ENCODE peak calls at places on chromosomes 12 and 14, in seven cellular contexts. One of them, this sample, is unnamed.

GRCh38 chr14:37428954-37429353 is 166.1 kb downstream of the FOXA1 start:
- DNase-seq in MM.1S: no peak
- DNase-seq in ascending aorta: no peak
- DNase-seq in fibroblast of villous mesenchyme: no peak
- DNase-seq in fibroblast of mammary gland: no peak
- DNase-seq in mucosa of descending colon: no peak
- DNase-seq in K562: no peak
- DNase-seq in this sample: no peak

GRCh38 chr12:82682326-82682725 is 4.4 kb upstream of the TMTC2 start:
- DNase-seq in fibroblast of villous mesenchyme: no peak
- DNase-seq in mucosa of descending colon: no peak
- DNase-seq in MM.1S: no peak
- DNase-seq in K562: no peak
- DNase-seq in fibroblast of mammary gland: no peak
- DNase-seq in ascending aorta: no peak
- DNase-seq in this sample: no peak

GRCh38 chr12:102879144-102879763 is 37.8 kb downstream of the PAH start:
- DNase-seq in fibroblast of villous mesenchyme: peak; percentile 28
- DNase-seq in ascending aorta: no peak
- DNase-seq in mucosa of descending colon: peak; percentile 13
- DNase-seq in K562: peak; percentile 17
- DNase-seq in MM.1S: peak; percentile 84
- DNase-seq in fibroblast of mammary gland: peak; percentile 60
- DNase-seq in this sample: peak; percentile 30

GRCh38 chr14:36672095-36672494 is 10.4 kb downstream of the PAX9 start:
- DNase-seq in ascending aorta: no peak
- DNase-seq in fibroblast of mammary gland: no peak
- DNase-seq in fibroblast of villous mesenchyme: no peak
- DNase-seq in MM.1S: no peak
- DNase-seq in mucosa of descending colon: no peak
- DNase-seq in K562: no peak
- DNase-seq in this sample: no peak

GRCh38 chr12:31728289-31728916 is 418 bp downstream of the AMN1 start:
- DNase-seq in ascending aorta: no peak
- DNase-seq in fibroblast of villous mesenchyme: peak; percentile 28
- DNase-seq in fibroblast of mammary gland: peak; percentile 29
- DNase-seq in mucosa of descending colon: peak; percentile 73
- DNase-seq in K562: peak; percentile 53
- DNase-seq in MM.1S: no peak
- DNase-seq in this sample: no peak

GRCh38 chr12:92556141-92556540 is 146.6 kb upstream of the PLEKHG7 start:
- DNase-seq in MM.1S: peak; percentile 89
- DNase-seq in mucosa of descending colon: no peak
- DNase-seq in fibroblast of mammary gland: no peak
- DNase-seq in K562: no peak
- DNase-seq in ascending aorta: no peak
- DNase-seq in fibroblast of villous mesenchyme: no peak
- DNase-seq in this sample: no peak

GRCh38 chr12:115697341-115697740 is 580.2 kb downstream of the MED13L start:
- DNase-seq in mucosa of descending colon: no peak
- DNase-seq in fibroblast of mammary gland: no peak
- DNase-seq in ascending aorta: no peak
- DNase-seq in MM.1S: no peak
- DNase-seq in fibroblast of villous mesenchyme: no peak
- DNase-seq in K562: no peak
- DNase-seq in this sample: no peak

GRCh38 chr12:94586589-94587259 is 63.6 kb downstream of the TMCC3 start:
- DNase-seq in K562: no peak
- DNase-seq in mucosa of descending colon: peak; percentile 62
- DNase-seq in fibroblast of mammary gland: peak; percentile 29
- DNase-seq in ascending aorta: no peak
- DNase-seq in MM.1S: no peak
- DNase-seq in fibroblast of villous mesenchyme: no peak
- DNase-seq in this sample: no peak

GRCh38 chr12:44774815-44775411 is 101.2 kb downstream of the NELL2 start:
- DNase-seq in ascending aorta: no peak
- DNase-seq in fibroblast of mammary gland: peak; percentile 18
- DNase-seq in K562: peak; percentile 45
- DNase-seq in fibroblast of villous mesenchyme: no peak
- DNase-seq in mucosa of descending colon: peak; percentile 72
- DNase-seq in MM.1S: no peak
- DNase-seq in this sample: no peak

GRCh38 chr12:50955288-50955687 is 2.9 kb downstream of the HIGD1C start:
- DNase-seq in ascending aorta: no peak
- DNase-seq in fibroblast of villous mesenchyme: no peak
- DNase-seq in fibroblast of mammary gland: no peak
- DNase-seq in mucosa of descending colon: no peak
- DNase-seq in K562: no peak
- DNase-seq in MM.1S: no peak
- DNase-seq in this sample: no peak

GRCh38 chr12:30880061-30880460 is 46.5 kb upstream of the TSPAN11 start:
- DNase-seq in K562: no peak
- DNase-seq in MM.1S: no peak
- DNase-seq in mucosa of descending colon: no peak
- DNase-seq in fibroblast of villous mesenchyme: no peak
- DNase-seq in fibroblast of mammary gland: no peak
- DNase-seq in ascending aorta: no peak
- DNase-seq in this sample: no peak

GRCh38 chr12:82650627-82651337 is 35.9 kb upstream of the TMTC2 start:
- DNase-seq in mucosa of descending colon: peak; percentile 98
- DNase-seq in fibroblast of mammary gland: peak; percentile 51
- DNase-seq in MM.1S: peak; percentile 75
- DNase-seq in K562: no peak
- DNase-seq in fibroblast of villous mesenchyme: no peak
- DNase-seq in ascending aorta: no peak
- DNase-seq in this sample: peak; percentile 30

GRCh38 chr14:59037086-59037485 is 151.4 kb upstream of the DAAM1 start:
- DNase-seq in MM.1S: no peak
- DNase-seq in fibroblast of villous mesenchyme: no peak
- DNase-seq in ascending aorta: no peak
- DNase-seq in fibroblast of mammary gland: peak; percentile 5
- DNase-seq in mucosa of descending colon: no peak
- DNase-seq in K562: no peak
- DNase-seq in this sample: no peak

GRCh38 chr12:103205906-103206305 is 248.4 kb downstream of the ASCL1 start:
- DNase-seq in fibroblast of villous mesenchyme: no peak
- DNase-seq in MM.1S: no peak
- DNase-seq in ascending aorta: no peak
- DNase-seq in mucosa of descending colon: no peak
- DNase-seq in K562: no peak
- DNase-seq in fibroblast of mammary gland: no peak
- DNase-seq in this sample: no peak

GRCh38 chr12:120093592-120094355 is 22.8 kb downstream of the RAB35 start:
- DNase-seq in fibroblast of villous mesenchyme: peak; percentile 11
- DNase-seq in MM.1S: no peak
- DNase-seq in K562: peak; percentile 52
- DNase-seq in fibroblast of mammary gland: no peak
- DNase-seq in mucosa of descending colon: no peak
- DNase-seq in ascending aorta: no peak
- DNase-seq in this sample: no peak

GRCh38 chr12:6957151-6957701 is 6.1 kb downstream of the PTPN6 start:
- DNase-seq in K562: no peak
- DNase-seq in mucosa of descending colon: no peak
- DNase-seq in fibroblast of mammary gland: no peak
- DNase-seq in MM.1S: no peak
- DNase-seq in fibroblast of villous mesenchyme: no peak
- DNase-seq in ascending aorta: peak; percentile 64
- DNase-seq in this sample: no peak

GRCh38 chr14:90522585-90523191 is 125.9 kb downstream of the CALM1 start:
- DNase-seq in ascending aorta: peak; percentile 80
- DNase-seq in K562: no peak
- DNase-seq in mucosa of descending colon: no peak
- DNase-seq in MM.1S: no peak
- DNase-seq in fibroblast of villous mesenchyme: peak; percentile 54
- DNase-seq in fibroblast of mammary gland: peak; percentile 31
- DNase-seq in this sample: no peak

GRCh38 chr14:75702606-75703261 is 41.7 kb downstream of the TTLL5 start:
- DNase-seq in ascending aorta: no peak
- DNase-seq in MM.1S: no peak
- DNase-seq in fibroblast of villous mesenchyme: no peak
- DNase-seq in mucosa of descending colon: no peak
- DNase-seq in K562: no peak
- DNase-seq in fibroblast of mammary gland: peak; percentile 26
- DNase-seq in this sample: no peak

GRCh38 chr12:101670007-101670671 is 27.3 kb upstream of the CHPT1 start:
- DNase-seq in K562: peak; percentile 39
- DNase-seq in ascending aorta: peak; percentile 65
- DNase-seq in fibroblast of villous mesenchyme: peak; percentile 76
- DNase-seq in mucosa of descending colon: peak; percentile 67
- DNase-seq in MM.1S: peak; percentile 8
- DNase-seq in fibroblast of mammary gland: peak; percentile 66
- DNase-seq in this sample: peak; percentile 16

GRCh38 chr14:94989946-94990345 is 167.4 kb downstream of the DICER1 start:
- DNase-seq in K562: no peak
- DNase-seq in ascending aorta: no peak
- DNase-seq in MM.1S: no peak
- DNase-seq in fibroblast of mammary gland: peak; percentile 32
- DNase-seq in fibroblast of villous mesenchyme: no peak
- DNase-seq in mucosa of descending colon: no peak
- DNase-seq in this sample: no peak

GRCh38 chr14:94994245-94994644 is 163.1 kb downstream of the DICER1 start:
- DNase-seq in mucosa of descending colon: no peak
- DNase-seq in ascending aorta: no peak
- DNase-seq in K562: no peak
- DNase-seq in fibroblast of villous mesenchyme: no peak
- DNase-seq in MM.1S: no peak
- DNase-seq in fibroblast of mammary gland: no peak
- DNase-seq in this sample: no peak

GRCh38 chr14:94992046-94992445 is 165.3 kb downstream of the DICER1 start:
- DNase-seq in mucosa of descending colon: no peak
- DNase-seq in ascending aorta: no peak
- DNase-seq in MM.1S: no peak
- DNase-seq in fibroblast of mammary gland: peak; percentile 86
- DNase-seq in K562: no peak
- DNase-seq in fibroblast of villous mesenchyme: no peak
- DNase-seq in this sample: no peak

GRCh38 chr14:94987409-94987808 is 169.9 kb downstream of the DICER1 start:
- DNase-seq in mucosa of descending colon: no peak
- DNase-seq in fibroblast of villous mesenchyme: no peak
- DNase-seq in K562: no peak
- DNase-seq in ascending aorta: no peak
- DNase-seq in fibroblast of mammary gland: no peak
- DNase-seq in MM.1S: no peak
- DNase-seq in this sample: no peak

DNA sequence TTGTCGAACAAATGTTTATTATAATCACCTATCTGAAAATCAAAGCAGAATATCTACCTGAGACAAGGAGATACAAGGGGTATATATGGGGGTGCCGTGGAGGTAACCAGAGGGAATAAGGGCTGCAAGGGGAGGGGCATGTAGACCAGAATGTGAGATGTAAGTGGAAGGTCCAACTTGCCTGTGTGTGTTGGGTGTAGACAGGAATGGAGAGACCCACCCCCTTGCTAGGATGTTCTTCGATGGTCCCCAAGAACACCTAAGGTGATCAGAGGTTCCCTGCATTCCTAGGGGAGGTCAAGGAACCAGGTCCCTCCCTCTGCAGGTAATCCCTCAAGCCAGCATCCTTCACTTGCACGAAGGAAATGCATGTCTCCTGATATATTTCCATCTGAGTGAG is 167.9 kb downstream of the DICER1 start:
- DNase-seq in fibroblast of villous mesenchyme: no peak
- DNase-seq in ascending aorta: no peak
- DNase-seq in K562: no peak
- DNase-seq in mucosa of descending colon: no peak
- DNase-seq in fibroblast of mammary gland: no peak
- DNase-seq in MM.1S: no peak
- DNase-seq in this sample: no peak
- H3K4me3 ChIP-seq in fibroblast of villous mesenchyme: no peak overlapping the region
- H3K4me3 ChIP-seq in ascending aorta: no peak overlapping the region
- H3K4me3 ChIP-seq in K562: no peak overlapping the region
- H3K4me3 ChIP-seq in mucosa of descending colon: no peak overlapping the region
- H3K4me3 ChIP-seq in fibroblast of mammary gland: no peak overlapping the region
- H3K4me3 ChIP-seq in MM.1S: no peak overlapping the region
- H3K4me3 ChIP-seq in this sample: no peak overlapping the region

GRCh38 chr14:43503508-43503907 is 1003.6 kb downstream of the FSCB start:
- DNase-seq in K562: no peak
- DNase-seq in fibroblast of villous mesenchyme: no peak
- DNase-seq in ascending aorta: no peak
- DNase-seq in MM.1S: peak; percentile 7
- DNase-seq in mucosa of descending colon: no peak
- DNase-seq in fibroblast of mammary gland: no peak
- DNase-seq in this sample: no peak
- TF ChIP-seq CTCF in K562: no peak
- TF ChIP-seq CTCF in fibroblast of villous mesenchyme: no peak
- TF ChIP-seq CTCF in ascending aorta: no peak
- TF ChIP-seq CTCF in MM.1S: peak; percentile 17
- TF ChIP-seq CTCF in mucosa of descending colon: no peak
- TF ChIP-seq CTCF in fibroblast of mammary gland: no peak
- TF ChIP-seq CTCF in this sample: no peak

DNA sequence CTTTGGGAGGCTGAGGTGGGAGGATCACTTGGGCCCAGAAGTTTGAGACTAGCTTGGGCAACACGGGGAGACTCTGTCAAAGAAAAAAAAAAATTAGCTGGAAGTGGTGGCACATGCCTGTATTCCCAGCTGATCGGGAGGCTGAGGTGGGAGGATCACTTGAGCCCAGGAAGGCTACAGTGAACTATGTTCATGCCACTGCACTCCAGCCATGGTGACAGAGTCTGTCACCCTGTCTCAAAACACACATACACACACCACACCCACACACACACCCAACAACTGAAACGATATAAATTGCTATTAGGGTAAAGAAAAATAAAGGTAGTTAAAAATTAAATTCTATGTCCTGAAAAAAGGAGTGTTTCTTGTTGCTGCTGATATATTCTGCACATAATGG is 7.9 kb downstream of the PPP1R12A start:
- DNase-seq in fibroblast of mammary gland: no peak
- DNase-seq in mucosa of descending colon: no peak
- DNase-seq in fibroblast of villous mesenchyme: no peak
- DNase-seq in MM.1S: no peak
- DNase-seq in K562: no peak
- DNase-seq in ascending aorta: no peak
- DNase-seq in this sample: no peak
- H3K4me3 ChIP-seq in fibroblast of mammary gland: no peak overlapping the region
- H3K4me3 ChIP-seq in mucosa of descending colon: no peak overlapping the region
- H3K4me3 ChIP-seq in fibroblast of villous mesenchyme: no peak overlapping the region
- H3K4me3 ChIP-seq in MM.1S: no peak overlapping the region
- H3K4me3 ChIP-seq in K562: no peak overlapping the region
- H3K4me3 ChIP-seq in ascending aorta: no peak overlapping the region
- H3K4me3 ChIP-seq in this sample: no peak overlapping the region

GRCh38 chr12:117045175-117045997 is 53.8 kb downstream of the TESC start:
- DNase-seq in mucosa of descending colon: peak; percentile 26
- DNase-seq in ascending aorta: no peak
- DNase-seq in fibroblast of mammary gland: no peak
- DNase-seq in fibroblast of villous mesenchyme: no peak
- DNase-seq in MM.1S: no peak
- DNase-seq in K562: no peak
- DNase-seq in this sample: no peak

GRCh38 chr12:117046425-117046824 is 52.8 kb downstream of the TESC start:
- DNase-seq in fibroblast of mammary gland: no peak
- DNase-seq in mucosa of descending colon: no peak
- DNase-seq in MM.1S: no peak
- DNase-seq in fibroblast of villous mesenchyme: no peak
- DNase-seq in ascending aorta: no peak
- DNase-seq in K562: no peak
- DNase-seq in this sample: no peak

GRCh38 chr12:117046861-117047530 is 52.2 kb downstream of the TESC start:
- DNase-seq in fibroblast of villous mesenchyme: no peak
- DNase-seq in mucosa of descending colon: no peak
- DNase-seq in ascending aorta: no peak
- DNase-seq in MM.1S: no peak
- DNase-seq in K562: no peak
- DNase-seq in fibroblast of mammary gland: no peak
- DNase-seq in this sample: no peak

GRCh38 chr12:117044790-117045174 is 54.4 kb downstream of the TESC start:
- DNase-seq in ascending aorta: no peak
- DNase-seq in fibroblast of villous mesenchyme: no peak
- DNase-seq in K562: no peak
- DNase-seq in MM.1S: no peak
- DNase-seq in fibroblast of mammary gland: no peak
- DNase-seq in mucosa of descending colon: no peak
- DNase-seq in this sample: no peak

GRCh38 chr12:117045998-117046374 is 53.2 kb downstream of the TESC start:
- DNase-seq in fibroblast of mammary gland: no peak
- DNase-seq in ascending aorta: no peak
- DNase-seq in fibroblast of villous mesenchyme: no peak
- DNase-seq in MM.1S: no peak
- DNase-seq in K562: peak; percentile 37
- DNase-seq in mucosa of descending colon: no peak
- DNase-seq in this sample: no peak
- TF ChIP-seq CTCF in fibroblast of mammary gland: no peak
- TF ChIP-seq CTCF in ascending aorta: no peak
- TF ChIP-seq CTCF in fibroblast of villous mesenchyme: peak; percentile 13
- TF ChIP-seq CTCF in MM.1S: no peak
- TF ChIP-seq CTCF in K562: peak; percentile 37
- TF ChIP-seq CTCF in mucosa of descending colon: no peak
- TF ChIP-seq CTCF in this sample: no peak

This sample was measured in GM12864.